ENCODE peak calls at places on chromosome 22, in six cellular contexts. One of them, this sample, is unnamed.

GRCh38 chr22:42562282-42562681 is 8.5 kb downstream of the SERHL2 start:
- DNase-seq in GM23338: peak; percentile 32
- DNase-seq in lung: no peak
- DNase-seq in cardiac muscle cell: no peak
- DNase-seq in suprapubic skin: no peak
- DNase-seq in sigmoid colon: no peak
- DNase-seq in this sample: no peak

GRCh38 chr22:44379817-44380560 is 67.2 kb upstream of the SHISAL1 start:
- DNase-seq in sigmoid colon: peak; percentile 47
- DNase-seq in lung: no peak
- DNase-seq in GM23338: no peak
- DNase-seq in suprapubic skin: no peak
- DNase-seq in cardiac muscle cell: no peak
- DNase-seq in this sample: no peak

GRCh38 chr22:49951001-49951677 is 9.4 kb upstream of the PIM3 start:
- DNase-seq in cardiac muscle cell: no peak
- DNase-seq in suprapubic skin: no peak
- DNase-seq in GM23338: no peak
- DNase-seq in lung: peak; percentile 95
- DNase-seq in sigmoid colon: no peak
- DNase-seq in this sample: no peak

GRCh38 chr22:29290061-29290460 is 16.4 kb upstream of the GAS2L1 start:
- DNase-seq in lung: no peak
- DNase-seq in GM23338: no peak
- DNase-seq in suprapubic skin: no peak
- DNase-seq in cardiac muscle cell: no peak
- DNase-seq in sigmoid colon: no peak
- DNase-seq in this sample: no peak

GRCh38 chr22:30860176-30861105 is 108.1 kb downstream of the MORC2 start:
- DNase-seq in sigmoid colon: no peak
- DNase-seq in cardiac muscle cell: no peak
- DNase-seq in lung: no peak
- DNase-seq in suprapubic skin: peak; percentile 54
- DNase-seq in GM23338: no peak
- DNase-seq in this sample: no peak

GRCh38 chr22:41001722-41002122 is 50.5 kb downstream of the RBX1 start:
- DNase-seq in sigmoid colon: no peak
- DNase-seq in lung: no peak
- DNase-seq in cardiac muscle cell: no peak
- DNase-seq in GM23338: no peak
- DNase-seq in suprapubic skin: no peak
- DNase-seq in this sample: no peak

GRCh38 chr22:40712311-40712710 is 33.0 kb downstream of the MCHR1 start:
- DNase-seq in GM23338: no peak
- DNase-seq in sigmoid colon: no peak
- DNase-seq in suprapubic skin: no peak
- DNase-seq in lung: no peak
- DNase-seq in cardiac muscle cell: no peak
- DNase-seq in this sample: no peak

GRCh38 chr22:26259510-26259909 is 90.2 kb downstream of the SEZ6L start:
- DNase-seq in suprapubic skin: no peak
- DNase-seq in sigmoid colon: no peak
- DNase-seq in cardiac muscle cell: peak; percentile 78
- DNase-seq in GM23338: peak; percentile 89
- DNase-seq in lung: no peak
- DNase-seq in this sample: no peak

GRCh38 chr22:31139866-31140716 is at the start of gene PLA2G3:
- DNase-seq in GM23338: peak; percentile 99
- DNase-seq in suprapubic skin: no peak
- DNase-seq in lung: peak; percentile 90
- DNase-seq in sigmoid colon: no peak
- DNase-seq in cardiac muscle cell: peak; percentile 91
- DNase-seq in this sample: no peak

GRCh38 chr22:30308518-30309230 is 18.1 kb downstream of the TBC1D10A start:
- DNase-seq in GM23338: no peak
- DNase-seq in cardiac muscle cell: no peak
- DNase-seq in sigmoid colon: peak; percentile 85
- DNase-seq in suprapubic skin: no peak
- DNase-seq in lung: no peak
- DNase-seq in this sample: no peak

GRCh38 chr22:49969751-49970527 is 9.4 kb downstream of the PIM3 start:
- DNase-seq in GM23338: no peak
- DNase-seq in cardiac muscle cell: no peak
- DNase-seq in suprapubic skin: peak; percentile 70
- DNase-seq in sigmoid colon: peak; percentile 69
- DNase-seq in lung: no peak
- DNase-seq in this sample: no peak

GRCh38 chr22:37906364-37907008 is 389 bp downstream of the MICALL1 start:
- DNase-seq in cardiac muscle cell: peak; percentile 19
- DNase-seq in sigmoid colon: peak; percentile 73
- DNase-seq in GM23338: peak; percentile 67
- DNase-seq in lung: no peak
- DNase-seq in suprapubic skin: no peak
- DNase-seq in this sample: no peak

GRCh38 chr22:49866134-49866533 is 12.5 kb downstream of the ZBED4 start:
- DNase-seq in cardiac muscle cell: no peak
- DNase-seq in lung: no peak
- DNase-seq in GM23338: no peak
- DNase-seq in suprapubic skin: no peak
- DNase-seq in sigmoid colon: no peak
- DNase-seq in this sample: no peak

GRCh38 chr22:41286639-41287091 is 678 bp upstream of the RANGAP1 start:
- DNase-seq in sigmoid colon: no peak
- DNase-seq in cardiac muscle cell: no peak
- DNase-seq in lung: peak; percentile 41
- DNase-seq in suprapubic skin: no peak
- DNase-seq in GM23338: no peak
- DNase-seq in this sample: no peak

GRCh38 chr22:40335358-40335757 is 10.9 kb upstream of the ADSL start:
- DNase-seq in lung: no peak
- DNase-seq in GM23338: no peak
- DNase-seq in cardiac muscle cell: no peak
- DNase-seq in sigmoid colon: no peak
- DNase-seq in suprapubic skin: no peak
- DNase-seq in this sample: no peak

GRCh38 chr22:26169312-26170111 is at the start of gene SEZ6L:
- DNase-seq in suprapubic skin: peak; percentile 76
- DNase-seq in cardiac muscle cell: peak; percentile 66
- DNase-seq in GM23338: peak; percentile 79
- DNase-seq in lung: no peak
- DNase-seq in sigmoid colon: no peak
- DNase-seq in this sample: no peak

GRCh38 chr22:28299760-28300159 is 379.9 kb downstream of the TTC28 start:
- DNase-seq in lung: no peak
- DNase-seq in cardiac muscle cell: peak; percentile 12
- DNase-seq in suprapubic skin: no peak
- DNase-seq in sigmoid colon: no peak
- DNase-seq in GM23338: no peak
- DNase-seq in this sample: no peak

GRCh38 chr22:43570531-43571144 is 158.8 kb downstream of the MPPED1 start:
- DNase-seq in suprapubic skin: no peak
- DNase-seq in sigmoid colon: no peak
- DNase-seq in cardiac muscle cell: peak; percentile 35
- DNase-seq in lung: no peak
- DNase-seq in GM23338: peak; percentile 21
- DNase-seq in this sample: no peak

GRCh38 chr22:30968015-30968923 is at the start of gene MORC2:
- DNase-seq in cardiac muscle cell: no peak
- DNase-seq in lung: no peak
- DNase-seq in suprapubic skin: peak; percentile 79
- DNase-seq in GM23338: peak; percentile 89
- DNase-seq in sigmoid colon: peak; percentile 84
- DNase-seq in this sample: peak; percentile 51

GRCh38 chr22:25098445-25099081 is 101.1 kb upstream of the CRYBB3 start:
- DNase-seq in lung: no peak
- DNase-seq in suprapubic skin: no peak
- DNase-seq in sigmoid colon: no peak
- DNase-seq in cardiac muscle cell: no peak
- DNase-seq in GM23338: peak; percentile 26
- DNase-seq in this sample: peak; percentile 49

GRCh38 chr22:30277547-30278344 is 11.1 kb upstream of the OSM start:
- DNase-seq in GM23338: no peak
- DNase-seq in sigmoid colon: no peak
- DNase-seq in lung: no peak
- DNase-seq in suprapubic skin: no peak
- DNase-seq in cardiac muscle cell: peak; percentile 33
- DNase-seq in this sample: no peak

GRCh38 chr22:48653306-48653705 is 1174.4 kb downstream of the BRD1 start:
- DNase-seq in sigmoid colon: no peak
- DNase-seq in lung: no peak
- DNase-seq in suprapubic skin: no peak
- DNase-seq in GM23338: no peak
- DNase-seq in cardiac muscle cell: no peak
- DNase-seq in this sample: no peak

GRCh38 chr22:36873614-36874308 is 13.0 kb downstream of the NCF4 start:
- DNase-seq in suprapubic skin: no peak
- DNase-seq in cardiac muscle cell: peak; percentile 56
- DNase-seq in lung: peak; percentile 62
- DNase-seq in sigmoid colon: no peak
- DNase-seq in GM23338: peak; percentile 56
- DNase-seq in this sample: no peak
- H3K27ac ChIP-seq in suprapubic skin: peak overlapping the region; percentile 47
- H3K27ac ChIP-seq in cardiac muscle cell: peak overlapping the region; percentile 41
- H3K27ac ChIP-seq in lung: no peak overlapping the region
- H3K27ac ChIP-seq in sigmoid colon: peak overlapping the region; percentile 41
- H3K27ac ChIP-seq in GM23338: no peak overlapping the region
- H3K27ac ChIP-seq in this sample: no peak overlapping the region

DNA sequence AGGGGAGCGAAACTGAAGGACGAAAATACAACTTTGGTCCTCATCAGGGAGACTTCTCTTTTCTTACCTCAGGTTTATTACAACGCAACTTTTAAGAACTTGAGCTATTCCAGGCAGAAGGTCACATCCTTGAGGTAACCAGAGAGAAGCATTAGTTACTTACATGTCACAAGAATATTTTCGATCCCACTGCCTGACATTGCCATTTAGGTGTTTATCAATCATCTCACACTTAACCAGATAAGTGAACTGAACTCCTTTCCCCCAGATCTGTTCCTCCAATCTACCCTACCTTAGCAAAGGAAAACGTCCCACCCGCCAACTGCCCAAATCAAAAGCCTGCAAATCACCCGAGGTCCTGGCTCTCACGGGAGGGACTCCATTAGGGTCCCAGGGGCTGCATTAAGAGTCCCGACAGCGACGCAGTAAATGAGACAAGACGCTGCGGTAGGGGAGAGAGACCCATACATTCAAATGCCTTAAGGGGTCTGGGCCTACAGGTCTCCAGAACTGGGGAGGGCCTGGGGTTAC is 734 bp downstream of the ZNF280B start:
- DNase-seq in cardiac muscle cell: no peak
- DNase-seq in lung: no peak
- DNase-seq in sigmoid colon: no peak
- DNase-seq in GM23338: peak; percentile 33
- DNase-seq in suprapubic skin: no peak
- DNase-seq in this sample: no peak
- H3K27ac ChIP-seq in cardiac muscle cell: no peak overlapping the region
- H3K27ac ChIP-seq in lung: no peak overlapping the region
- H3K27ac ChIP-seq in sigmoid colon: no peak overlapping the region
- H3K27ac ChIP-seq in GM23338: no peak overlapping the region
- H3K27ac ChIP-seq in suprapubic skin: no peak overlapping the region
- H3K27ac ChIP-seq in this sample: no peak overlapping the region

GRCh38 chr22:17269224-17269606 is 50.0 kb upstream of the ADA2 start:
- DNase-seq in cardiac muscle cell: no peak
- DNase-seq in sigmoid colon: no peak
- DNase-seq in GM23338: no peak
- DNase-seq in lung: no peak
- DNase-seq in suprapubic skin: no peak
- DNase-seq in this sample: no peak

GRCh38 chr22:17272511-17272991 is 53.3 kb upstream of the ADA2 start:
- DNase-seq in sigmoid colon: peak; percentile 27
- DNase-seq in cardiac muscle cell: peak; percentile 24
- DNase-seq in lung: peak; percentile 25
- DNase-seq in suprapubic skin: no peak
- DNase-seq in GM23338: peak; percentile 87
- DNase-seq in this sample: no peak

GRCh38 chr22:17268501-17269223 is 49.4 kb upstream of the ADA2 start:
- DNase-seq in GM23338: peak; percentile 84
- DNase-seq in cardiac muscle cell: no peak
- DNase-seq in suprapubic skin: no peak
- DNase-seq in lung: no peak
- DNase-seq in sigmoid colon: no peak
- DNase-seq in this sample: no peak

GRCh38 chr22:17269607-17270261 is 50.5 kb upstream of the ADA2 start:
- DNase-seq in cardiac muscle cell: no peak
- DNase-seq in GM23338: no peak
- DNase-seq in suprapubic skin: no peak
- DNase-seq in sigmoid colon: no peak
- DNase-seq in lung: no peak
- DNase-seq in this sample: no peak

GRCh38 chr22:17271711-17272451 is 52.6 kb upstream of the ADA2 start:
- DNase-seq in cardiac muscle cell: no peak
- DNase-seq in GM23338: no peak
- DNase-seq in lung: no peak
- DNase-seq in sigmoid colon: peak; percentile 38
- DNase-seq in suprapubic skin: no peak
- DNase-seq in this sample: no peak
- H3K27ac ChIP-seq in cardiac muscle cell: no peak overlapping the region
- H3K27ac ChIP-seq in GM23338: peak overlapping the region; percentile 93
- H3K27ac ChIP-seq in lung: no peak overlapping the region
- H3K27ac ChIP-seq in sigmoid colon: no peak overlapping the region
- H3K27ac ChIP-seq in suprapubic skin: no peak overlapping the region
- H3K27ac ChIP-seq in this sample: no peak overlapping the region

GRCh38 chr22:20028855-20029549 is 8.1 kb downstream of the TANGO2 start:
- DNase-seq in lung: no peak
- DNase-seq in GM23338: no peak
- DNase-seq in suprapubic skin: no peak
- DNase-seq in cardiac muscle cell: no peak
- DNase-seq in sigmoid colon: no peak
- DNase-seq in this sample: no peak
- H3K27ac ChIP-seq in lung: peak overlapping the region; percentile 2
- H3K27ac ChIP-seq in GM23338: no peak overlapping the region
- H3K27ac ChIP-seq in suprapubic skin: no peak overlapping the region
- H3K27ac ChIP-seq in cardiac muscle cell: peak overlapping the region; percentile 48
- H3K27ac ChIP-seq in sigmoid colon: no peak overlapping the region
- H3K27ac ChIP-seq in this sample: peak overlapping the region; percentile 16

DNA sequence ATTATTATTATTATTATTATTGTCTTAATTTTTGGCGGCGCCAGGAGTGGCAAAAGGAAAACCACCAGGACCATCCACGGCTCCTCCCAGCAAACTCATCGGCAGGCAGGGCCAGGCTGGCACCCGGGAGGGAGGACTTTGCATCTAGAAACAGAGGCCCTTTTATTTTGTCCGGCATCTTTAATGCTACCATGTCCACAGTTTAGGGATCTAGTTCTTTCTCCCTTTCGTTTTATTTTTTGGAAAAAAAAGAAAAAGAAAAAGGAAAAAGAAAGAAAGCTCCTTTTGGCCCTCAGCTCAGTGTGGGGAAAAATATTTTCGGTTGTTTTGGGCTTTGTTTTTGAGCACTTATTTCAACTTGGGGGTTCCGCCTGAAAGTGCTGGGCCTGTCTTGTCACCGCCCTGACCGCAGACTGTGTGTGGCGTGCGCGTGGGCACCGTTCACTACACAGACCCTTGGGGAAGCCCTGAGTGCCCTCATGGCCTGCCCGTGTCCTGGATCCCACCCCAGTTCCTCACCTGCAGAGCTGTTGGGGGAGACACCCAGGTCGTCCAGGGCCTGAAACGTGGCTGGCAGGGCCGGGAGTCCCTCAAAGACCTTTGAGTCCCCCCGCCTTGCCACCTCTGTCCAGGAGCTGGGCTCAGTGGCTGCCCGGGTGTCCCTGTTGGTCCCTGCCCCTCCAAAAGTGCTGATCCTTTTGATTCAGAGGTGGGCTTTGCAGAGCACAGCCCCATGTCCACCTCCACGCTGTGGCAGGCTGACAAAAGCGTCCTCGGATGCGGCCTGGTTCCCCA is 69.1 kb upstream of the PPARA start:
- DNase-seq in suprapubic skin: peak; percentile 79
- DNase-seq in sigmoid colon: peak; percentile 76
- DNase-seq in GM23338: no peak
- DNase-seq in lung: no peak
- DNase-seq in cardiac muscle cell: no peak
- DNase-seq in this sample: no peak
- H3K27ac ChIP-seq in suprapubic skin: peak overlapping the region; percentile 98
- H3K27ac ChIP-seq in sigmoid colon: peak overlapping the region; percentile 97
- H3K27ac ChIP-seq in GM23338: peak overlapping the region; percentile 63
- H3K27ac ChIP-seq in lung: peak overlapping the region; percentile 97
- H3K27ac ChIP-seq in cardiac muscle cell: no peak overlapping the region
- H3K27ac ChIP-seq in this sample: peak overlapping the region; percentile 98

This sample was measured in caudate nucleus.